ENCODE peak calls at places on chromosomes 3 and 15, in five cellular contexts. O is transverse colon, S is fibroblast of mammary gland, W is posterior cingulate gyrus, R is uterus. J is an unnamed sample.

GRCh38 chr3:156174229-156174847 is 54.0 kb downstream of the KCNAB1 start:
- DNase-seq in O (no peak), S (peak; percentile 71), W (no peak), R (no peak), J (peak; percentile 5)

GRCh38 chr3:48474619-48475018 is 28.1 kb downstream of the ATRIP start:
- DNase-seq in O (no peak), S (no peak), W (no peak), R (no peak), J (no peak)

GRCh38 chr15:70488002-70488605 is 275.3 kb downstream of the UACA start:
- DNase-seq in O (peak; percentile 78), S (peak; percentile 80), W (peak; percentile 68), R (peak; percentile 71), J (no peak)

GRCh38 chr3:185363662-185364203 is 797 bp downstream of the MAP3K13 start:
- DNase-seq in O (no peak), S (no peak), W (no peak), R (no peak), J (no peak)

GRCh38 chr3:31667582-31667981 is 134.9 kb downstream of the STT3B start:
- DNase-seq in O (no peak), S (no peak), W (no peak), R (no peak), J (no peak)

GRCh38 chr3:41600616-41601015 is 361.3 kb downstream of the ULK4 start:
- DNase-seq in O (no peak), S (peak; percentile 12), W (no peak), R (no peak), J (no peak)

GRCh38 chr15:36361351-36361870 is 218.0 kb upstream of the CDIN1 start:
- DNase-seq in O (no peak), S (peak; percentile 63), W (no peak), R (no peak), J (no peak)

GRCh38 chr15:89330119-89330518 is 4.5 kb downstream of the POLG start:
- DNase-seq in O (peak; percentile 67), S (no peak), W (no peak), R (no peak), J (no peak)

GRCh38 chr3:72247645-72248388 is 462.9 kb upstream of the PROK2 start:
- DNase-seq in O (no peak), S (no peak), W (peak; percentile 52), R (no peak), J (peak; percentile 41)

GRCh38 chr15:75705854-75706681 is 6.6 kb downstream of the CSPG4 start:
- DNase-seq in O (no peak), S (no peak), W (no peak), R (no peak), J (no peak)

GRCh38 chr3:100927775-100928174 is 65.4 kb downstream of the ABI3BP start:
- DNase-seq in O (no peak), S (peak; percentile 76), W (no peak), R (no peak), J (no peak)

GRCh38 chr3:65660000-65660598 is 378.6 kb downstream of the MAGI1 start:
- DNase-seq in O (no peak), S (no peak), W (no peak), R (no peak), J (no peak)

GRCh38 chr3:155676252-155676981 is 68.5 kb downstream of the PLCH1 start:
- DNase-seq in O (peak; percentile 10), S (peak; percentile 54), W (peak; percentile 60), R (no peak), J (peak; percentile 6)

GRCh38 chr15:47461560-47462175 is 255.6 kb upstream of the SEMA6D start:
- DNase-seq in O (no peak), S (peak; percentile 52), W (no peak), R (no peak), J (no peak)

J was measured in hippocampal formation.